ENCODE peak calls at places on chromosomes 2 and 18, in nine cellular contexts. W is AG04450; Q is cardiac muscle cell; T is activated CD8-positive, alpha-beta T cell treated with anti-CD3 and anti-CD28 coated beads for 36 hours; G is astrocyte of the spinal cord; K is AG09319; A is mesothelial cell of epicardium; I is endothelial cell; Y is A549. B is an unnamed sample.

GRCh38 chr2:52775674-52776073 is 991.9 kb upstream of the CHAC2 start:
- DNase-seq in G (no peak), Q (no peak), W (no peak), T (no peak), Y (no peak), I (no peak), K (no peak), A (no peak), B (no peak)

GRCh38 chr2:128638741-128639477 is 320.2 kb upstream of the HS6ST1 start:
- DNase-seq in G (peak), Y (no peak), T (no peak), I (peak), Q (no peak), W (no peak), A (peak), K (no peak), B (peak)

GRCh38 chr2:97720746-97721145 is 7.4 kb downstream of the ZAP70 start:
- DNase-seq in W (no peak), A (no peak), T (no peak), Y (no peak), K (no peak), G (no peak), I (no peak), Q (no peak), B (no peak)

GRCh38 chr2:234027646-234028045 is 22.9 kb upstream of the SPP2 start:
- DNase-seq in G (no peak), Q (no peak), K (no peak), I (no peak), T (no peak), W (no peak), Y (no peak), A (no peak), B (no peak)

GRCh38 chr2:37625781-37626548 is 45.5 kb downstream of the CDC42EP3 start:
- DNase-seq in G (peak), Y (no peak), W (no peak), K (no peak), A (no peak), Q (no peak), I (no peak), T (peak), B (no peak)

GRCh38 chr2:234044157-234044556 is 6.3 kb upstream of the SPP2 start:
- DNase-seq in Y (no peak), I (no peak), T (no peak), W (peak), Q (peak), K (peak), A (no peak), G (peak), B (no peak)

GRCh38 chr2:122863516-122863915 is 1108.1 kb downstream of the TSN start:
- DNase-seq in W (no peak), G (no peak), T (no peak), Q (no peak), A (no peak), Y (no peak), K (no peak), I (no peak), B (no peak)

GRCh38 chr2:170685591-170685990 is 29.5 kb upstream of the SP5 start:
- DNase-seq in I (no peak), T (no peak), A (no peak), K (no peak), W (no peak), G (no peak), Q (no peak), Y (no peak), B (no peak)

GRCh38 chr2:205361272-205361671 is 321.0 kb upstream of the NRP2 start:
- DNase-seq in K (no peak), T (no peak), Q (no peak), I (no peak), G (no peak), Y (no peak), W (no peak), A (no peak), B (no peak)

GRCh38 chr2:8676191-8676914 is 5.5 kb upstream of the ID2 start:
- DNase-seq in K (peak), I (peak), A (peak), G (peak), Y (no peak), Q (peak), W (no peak), T (no peak), B (peak)

GRCh38 chr2:193276069-193276468 is 1081.3 kb upstream of the TMEFF2 start:
- DNase-seq in Y (no peak), K (no peak), G (no peak), Q (no peak), I (no peak), W (no peak), T (no peak), A (no peak), B (no peak)

GRCh38 chr2:128754246-128754724 is 435.6 kb upstream of the HS6ST1 start:
- DNase-seq in Y (no peak), A (peak), K (no peak), G (no peak), Q (peak), W (no peak), I (peak), T (peak), B (peak)

GRCh38 chr18:23239350-23239692 is 104.0 kb downstream of the CABLES1 start:
- DNase-seq in Q (no peak), T (no peak), A (no peak), K (no peak), W (no peak), I (no peak), Y (no peak), G (no peak), B (no peak)

GRCh38 chr2:38245114-38245641 is 131.9 kb downstream of the ATL2 start:
- DNase-seq in Y (no peak), G (no peak), I (no peak), W (no peak), T (no peak), A (no peak), Q (no peak), K (no peak), B (no peak)

GRCh38 chr2:2325538-2325937 is 5.5 kb downstream of the MYT1L start:
- DNase-seq in Y (no peak), G (no peak), T (no peak), K (no peak), W (no peak), Q (no peak), A (no peak), I (no peak), B (no peak)

GRCh38 chr18:26215247-26215970 is 10.8 kb upstream of the TAF4B start:
- DNase-seq in Q (no peak), I (no peak), A (no peak), G (no peak), W (no peak), T (peak), K (no peak), Y (no peak), B (no peak)

GRCh38 chr2:69100220-69100723 is 87.3 kb downstream of the ANTXR1 start:
- DNase-seq in W (no peak), Q (peak), G (peak), T (no peak), I (no peak), Y (no peak), A (no peak), K (peak), B (no peak)

GRCh38 chr2:237379636-237380035 is 34.3 kb downstream of the COL6A3 start:
- DNase-seq in Q (no peak), G (no peak), W (no peak), K (no peak), I (no peak), Y (no peak), A (no peak), T (no peak), B (no peak)

GRCh38 chr18:36576339-36576738 is 252.5 kb downstream of the TPGS2 start:
- DNase-seq in K (no peak), G (no peak), Y (no peak), T (no peak), I (no peak), Q (no peak), A (no peak), W (no peak), B (no peak)

GRCh38 chr18:66523219-66523991 is 80.5 kb downstream of the CDH19 start:
- DNase-seq in I (no peak), T (no peak), K (no peak), Y (peak), A (no peak), Q (no peak), G (no peak), W (no peak), B (no peak)

GRCh38 chr18:79778291-79778791 is 19.4 kb upstream of the KCNG2 start:
- DNase-seq in I (no peak), K (no peak), W (no peak), T (no peak), Y (no peak), G (no peak), A (no peak), Q (no peak), B (no peak)

GRCh38 chr18:79772865-79773696 is 24.7 kb upstream of the KCNG2 start:
- DNase-seq in Y (no peak), Q (no peak), G (no peak), I (no peak), A (peak), K (no peak), T (no peak), W (no peak), B (no peak)

GRCh38 chr18:79776674-79777073 is 21.1 kb upstream of the KCNG2 start:
- DNase-seq in A (peak), T (no peak), I (no peak), W (no peak), K (no peak), Q (no peak), Y (no peak), G (no peak), B (no peak)

GRCh38 chr18:79774111-79774510 is 23.6 kb upstream of the KCNG2 start:
- DNase-seq in Y (no peak), A (peak), G (no peak), Q (no peak), W (no peak), K (no peak), T (no peak), I (no peak), B (no peak)

GRCh38 chr18:79775441-79776221 is 22.1 kb upstream of the KCNG2 start:
- DNase-seq in T (no peak), W (no peak), I (no peak), G (no peak), Q (no peak), Y (no peak), A (peak), K (no peak), B (no peak)
- TF ChIP-seq CTCF in T (no peak), W (no peak), I (no peak), G (no peak), Q (no peak), Y (no peak), A (no peak), K (no peak), B (no peak)

DNA sequence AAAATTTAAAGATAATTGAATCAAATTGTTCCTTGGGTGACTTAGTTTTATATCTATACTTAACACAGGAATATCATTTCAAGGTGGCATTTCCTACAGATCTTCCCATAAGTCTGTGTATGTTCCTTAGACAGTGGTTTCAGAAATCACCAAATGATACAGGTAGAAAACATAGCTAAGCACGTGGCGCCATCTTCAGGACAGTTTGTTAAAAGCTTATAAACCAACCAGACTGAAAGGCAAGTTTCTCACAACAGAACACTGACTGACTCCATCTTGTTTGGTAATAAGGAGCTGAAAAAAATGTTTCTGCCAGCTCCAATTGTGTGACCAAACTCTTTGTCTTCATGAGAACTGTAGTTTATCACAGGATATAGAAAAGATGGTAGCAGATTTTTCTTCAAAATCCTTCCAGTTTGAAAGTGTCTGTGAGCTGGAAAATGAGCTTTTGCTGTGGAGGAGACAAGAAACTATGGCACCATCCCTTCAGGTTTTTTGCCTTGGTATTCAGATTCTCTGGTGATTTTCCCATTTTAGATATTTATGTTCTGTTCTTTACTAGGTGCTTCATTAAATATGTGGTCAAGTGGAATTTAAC is 34.8 kb upstream of the NEUROD1 start:
- DNase-seq in I (peak), T (peak), Q (peak), Y (peak), G (peak), K (peak), A (peak), W (peak), B (peak)
- TF ChIP-seq CTCF in I (peak), T (peak), Q (peak), Y (peak), G (peak), K (peak), A (peak), W (peak), B (peak)

GRCh38 chr2:235497096-235497495 is 3.3 kb downstream of the AGAP1 start:
- DNase-seq in G (no peak), I (no peak), Q (no peak), W (no peak), K (no peak), A (no peak), Y (no peak), T (no peak), B (no peak)
- TF ChIP-seq CTCF in G (no peak), I (no peak), Q (no peak), W (no peak), K (no peak), A (no peak), Y (no peak), T (no peak), B (no peak)

GRCh38 chr18:78884502-78884901 is 95.1 kb upstream of the SALL3 start:
- DNase-seq in Q (no peak), A (no peak), K (no peak), G (no peak), I (no peak), W (no peak), T (no peak), Y (no peak), B (no peak)
- TF ChIP-seq CTCF in Q (no peak), A (no peak), K (no peak), G (no peak), I (no peak), W (no peak), T (no peak), Y (no peak), B (no peak)

GRCh38 chr2:118860506-118860905 is 13.1 kb upstream of the EN1 start:
- DNase-seq in Y (no peak), G (no peak), K (no peak), A (no peak), W (no peak), Q (no peak), T (no peak), I (no peak), B (no peak)
- TF ChIP-seq CTCF in Y (no peak), G (no peak), K (no peak), A (no peak), W (no peak), Q (no peak), T (no peak), I (no peak), B (no peak)

DNA sequence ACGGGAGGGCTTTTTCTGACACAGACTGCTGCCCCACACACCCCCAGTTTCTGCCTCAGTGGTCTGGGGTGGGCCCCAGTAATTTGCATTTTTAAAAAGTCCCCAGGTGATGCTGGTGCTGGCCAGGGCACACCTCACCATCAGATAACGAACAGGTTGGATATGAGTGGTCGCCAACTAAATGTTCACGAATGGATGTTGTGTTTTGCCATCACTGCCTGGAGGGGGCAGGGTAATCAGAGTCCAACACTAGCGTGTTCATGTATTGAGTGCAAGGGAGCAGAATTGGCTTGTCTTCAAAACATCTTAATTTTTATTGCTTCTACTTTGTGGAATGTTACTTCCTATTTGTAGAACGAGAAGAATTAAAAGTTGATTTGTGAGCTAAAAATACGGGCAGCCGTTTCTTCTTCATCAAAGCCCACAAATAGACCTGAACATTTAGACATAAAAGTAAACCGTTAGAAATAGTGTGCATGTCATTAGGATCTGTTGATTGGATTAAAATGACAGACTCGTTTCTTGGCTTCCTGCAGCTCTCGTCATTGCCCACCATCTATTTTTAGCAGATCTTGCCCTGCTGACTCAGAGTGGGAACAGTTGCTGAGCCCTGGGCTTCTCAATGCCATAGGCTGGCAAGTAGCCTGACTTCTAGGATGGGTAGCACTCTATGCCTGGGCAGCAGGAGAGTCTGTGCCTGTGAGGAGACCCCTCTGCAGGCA is 45.2 kb downstream of the NCK2 start:
- DNase-seq in A (no peak), K (no peak), I (no peak), W (peak), Y (no peak), Q (peak), G (peak), T (peak), B (no peak)
- TF ChIP-seq CTCF in A (no peak), K (no peak), I (no peak), W (no peak), Y (no peak), Q (no peak), G (no peak), T (no peak), B (no peak)

GRCh38 chr2:105518897-105519296 is 120.0 kb upstream of the FHL2 start:
- DNase-seq in W (no peak), Q (no peak), T (no peak), K (no peak), A (no peak), G (no peak), Y (no peak), I (no peak), B (peak)

GRCh38 chr2:105517814-105518705 is 119.2 kb upstream of the FHL2 start:
- DNase-seq in T (no peak), G (peak), Y (no peak), K (peak), A (no peak), W (no peak), Q (peak), I (no peak), B (peak)

GRCh38 chr2:105521176-105521575 is 122.3 kb upstream of the FHL2 start:
- DNase-seq in I (no peak), A (no peak), G (peak), Y (peak), W (no peak), Q (peak), T (no peak), K (no peak), B (no peak)

GRCh38 chr2:105521616-105522015 is 122.8 kb upstream of the FHL2 start:
- DNase-seq in I (no peak), W (no peak), G (no peak), T (no peak), Q (no peak), Y (no peak), K (no peak), A (no peak), B (no peak)

GRCh38 chr2:105519516-105519915 is 120.7 kb upstream of the FHL2 start:
- DNase-seq in G (peak), Y (no peak), K (no peak), T (no peak), I (no peak), W (no peak), A (no peak), Q (no peak), B (no peak)
- TF ChIP-seq CTCF in G (peak), Y (no peak), K (peak), T (no peak), I (no peak), W (peak), A (no peak), Q (no peak), B (no peak)

GRCh38 chr2:48601349-48601748 is 16.3 kb upstream of the GTF2A1L start:
- DNase-seq in A (no peak), Q (peak), Y (no peak), T (peak), I (peak), K (no peak), G (no peak), W (no peak), B (no peak)
- TF ChIP-seq CTCF in A (no peak), Q (peak), Y (peak), T (no peak), I (no peak), K (peak), G (peak), W (peak), B (peak)

B was measured in right atrium auricular region.